ENCODE peak calls at places on chromosomes 5 and 9, in five cellular contexts. G is GM23338, O is A549, D is HepG2, X is K562. S is an unnamed sample.

GRCh38 chr5:100464418-100464817 is 70.8 kb upstream of the FAM174A start:
- DNase-seq in X (no peak), O (no peak), G (no peak), D (no peak), S (no peak)

GRCh38 chr9:132160802-132161742 is 786 bp upstream of the NTNG2 start:
- DNase-seq in O (peak), D (no peak), X (no peak), G (peak), S (no peak)

GRCh38 chr9:137276757-137277328 is 683 bp upstream of the TOR4A start:
- DNase-seq in X (peak), D (peak), O (no peak), G (peak), S (no peak)

GRCh38 chr5:67353500-67353931 is 156.9 kb upstream of the CD180 start:
- DNase-seq in D (no peak), O (no peak), G (no peak), X (no peak), S (no peak)

GRCh38 chr9:129568560-129569505 is 52.1 kb downstream of the C9orf50 start:
- DNase-seq in G (peak), D (peak), X (peak), O (peak), S (no peak)

GRCh38 chr5:158390556-158390955 is 531.6 kb upstream of the CLINT1 start:
- DNase-seq in G (no peak), O (no peak), D (no peak), X (no peak), S (no peak)

GRCh38 chr9:134321957-134322741 is 4.1 kb upstream of the RXRA start:
- DNase-seq in D (no peak), X (no peak), O (no peak), G (no peak), S (no peak)

GRCh38 chr5:146366904-146367303 is 28.3 kb downstream of the POU4F3 start:
- DNase-seq in G (no peak), O (no peak), X (no peak), D (no peak), S (no peak)

GRCh38 chr5:77935516-77936364 is 159.6 kb upstream of the TBCA start:
- DNase-seq in X (no peak), D (no peak), O (no peak), G (no peak), S (no peak)

GRCh38 chr9:93807166-93808013 is 147.8 kb downstream of the BARX1 start:
- DNase-seq in O (no peak), G (no peak), X (no peak), D (no peak), S (no peak)

GRCh38 chr5:167964529-167964928 is 326.9 kb upstream of the WWC1 start:
- DNase-seq in X (no peak), D (no peak), O (peak), G (peak), S (no peak)

GRCh38 chr5:149203896-149204544 is 62.7 kb downstream of the ABLIM3 start:
- DNase-seq in X (no peak), G (no peak), O (no peak), D (no peak), S (no peak)

GRCh38 chr9:34426340-34427074 is 31.9 kb downstream of the FAM219A start:
- DNase-seq in G (peak), X (peak), D (no peak), O (no peak), S (no peak)

GRCh38 chr5:149277821-149278220 is 6.2 kb downstream of the AFAP1L1 start:
- DNase-seq in G (no peak), O (no peak), D (no peak), X (no peak), S (no peak)

GRCh38 chr5:115363879-115364278 is 67.4 kb upstream of the CCDC112 start:
- DNase-seq in D (no peak), G (no peak), X (no peak), O (no peak), S (no peak)

GRCh38 chr5:81750308-81751008 is 439 bp downstream of the SSBP2 start:
- DNase-seq in O (peak), G (peak), D (no peak), X (no peak), S (no peak)

GRCh38 chr5:474826-475661 is 32.1 kb downstream of the EXOC3 start:
- DNase-seq in D (no peak), X (no peak), G (no peak), O (no peak), S (no peak)

GRCh38 chr9:6079386-6079785 is 64.0 kb upstream of the RANBP6 start:
- DNase-seq in G (no peak), D (no peak), O (no peak), X (no peak), S (no peak)

GRCh38 chr9:117081641-117082317 is 333.1 kb downstream of the ASTN2 start:
- DNase-seq in O (no peak), X (no peak), D (no peak), G (no peak), S (no peak)

GRCh38 chr9:133768859-133769510 is 30.8 kb upstream of the SARDH start:
- DNase-seq in X (peak), G (peak), O (no peak), D (peak), S (no peak)

GRCh38 chr5:31664566-31664965 is 25.6 kb downstream of the PDZD2 start:
- DNase-seq in D (peak), O (peak), G (peak), X (peak), S (peak)

GRCh38 chr5:176994460-176995121 is 12.0 kb downstream of the UIMC1 start:
- DNase-seq in G (peak), D (peak), O (no peak), X (peak), S (no peak)

GRCh38 chr5:171660438-171660837 is 125.2 kb upstream of the SMIM23 start:
- DNase-seq in X (no peak), O (no peak), D (no peak), G (no peak), S (no peak)

GRCh38 chr9:110936252-110936651 is 102.0 kb downstream of the LPAR1 start:
- DNase-seq in G (no peak), X (no peak), O (no peak), D (no peak), S (no peak)

GRCh38 chr9:36336511-36336910 is 63.6 kb downstream of the RNF38 start:
- DNase-seq in D (no peak), G (no peak), X (no peak), O (peak), S (no peak)

GRCh38 chr5:177147239-177147638 is 13.7 kb downstream of the NSD1 start:
- DNase-seq in D (no peak), X (no peak), O (no peak), G (no peak), S (no peak)

DNA sequence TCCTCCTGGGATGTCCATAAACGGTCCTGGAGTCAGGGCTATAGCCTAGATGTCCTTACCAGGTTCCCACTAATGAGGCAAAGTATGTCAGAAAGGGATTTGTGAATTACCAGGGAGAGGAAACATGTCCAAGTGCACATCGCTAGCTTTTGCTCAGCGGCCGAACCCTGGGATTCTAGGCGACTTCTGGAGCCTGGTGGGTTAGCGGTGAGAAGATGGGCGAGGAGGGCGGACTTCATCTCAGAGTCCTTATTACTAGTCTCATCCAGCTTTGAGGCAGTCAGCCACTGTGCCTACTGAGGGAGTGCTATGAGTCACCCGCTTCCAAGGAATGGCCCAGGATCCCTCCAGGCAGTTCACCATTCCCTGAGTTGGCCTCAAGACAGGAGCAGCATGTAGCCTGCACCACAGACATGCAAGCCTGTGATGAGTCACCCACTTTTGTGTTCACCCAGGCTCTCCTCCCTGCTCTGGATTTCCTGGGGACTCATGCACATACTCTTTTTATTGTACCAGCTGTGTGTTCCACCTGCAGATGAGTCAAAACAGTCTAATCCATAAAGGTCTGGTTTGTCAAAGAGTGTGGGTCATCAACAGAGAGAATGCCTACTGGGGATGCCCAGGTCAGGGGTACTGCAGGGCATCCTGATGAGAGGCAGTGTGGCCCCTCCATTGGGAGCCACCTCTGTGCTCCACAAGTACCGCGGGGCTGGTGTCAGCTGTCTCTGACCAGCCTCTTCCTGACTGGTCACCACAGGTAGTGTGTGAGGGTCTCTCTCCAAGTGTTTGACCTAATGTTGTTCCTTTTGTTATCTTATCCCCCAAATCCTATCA is 20.2 kb downstream of the SLC22A5 start:
- DNase-seq in D (no peak), X (peak), O (peak), G (no peak), S (peak)
- TF ChIP-seq REST in D (no peak), X (no peak), O (no peak), G (no peak), S (no peak)

GRCh38 chr5:98770911-98771322 is 2.5 kb upstream of the RGMB start:
- DNase-seq in X (no peak), G (no peak), O (peak), D (no peak), S (no peak)
- H3K4me2 ChIP-seq in X (peak), G (peak), O (peak), D (peak), S (peak)

GRCh38 chr9:78130853-78131252 is 99.2 kb upstream of the GNAQ start:
- DNase-seq in X (no peak), G (no peak), O (no peak), D (no peak), S (no peak)

GRCh38 chr9:78127271-78128225 is 95.9 kb upstream of the GNAQ start:
- DNase-seq in G (no peak), X (no peak), O (no peak), D (no peak), S (no peak)

GRCh38 chr9:78131969-78132687 is 100.5 kb upstream of the GNAQ start:
- DNase-seq in G (no peak), X (no peak), O (no peak), D (no peak), S (no peak)

GRCh38 chr9:78132688-78133033 is 101.0 kb upstream of the GNAQ start:
- DNase-seq in G (no peak), X (no peak), O (no peak), D (no peak), S (no peak)

DNA sequence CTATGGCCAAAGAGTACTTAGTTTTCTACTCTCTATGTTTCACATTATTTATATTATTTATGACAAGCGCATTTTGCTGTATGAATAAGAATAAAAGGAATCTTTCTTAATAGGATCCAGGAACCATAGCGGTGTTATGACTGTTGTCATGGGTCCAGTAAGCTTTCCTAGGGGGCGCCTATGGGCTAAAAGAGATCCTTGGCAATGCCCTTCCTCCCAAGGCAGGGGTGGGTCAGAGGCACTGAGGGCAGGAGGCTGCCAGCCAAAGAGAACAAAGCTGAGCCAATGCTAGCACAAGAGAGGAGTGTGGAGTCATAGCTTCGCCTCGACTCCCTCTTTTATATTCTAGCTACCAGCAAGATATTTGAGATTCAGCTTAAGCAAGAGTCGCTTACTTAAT is 98.4 kb upstream of the GNAQ start:
- DNase-seq in O (peak), G (peak), X (no peak), D (no peak), S (peak)
- TF ChIP-seq REST in O (no peak), G (no peak), X (no peak), D (no peak), S (no peak)

DNA sequence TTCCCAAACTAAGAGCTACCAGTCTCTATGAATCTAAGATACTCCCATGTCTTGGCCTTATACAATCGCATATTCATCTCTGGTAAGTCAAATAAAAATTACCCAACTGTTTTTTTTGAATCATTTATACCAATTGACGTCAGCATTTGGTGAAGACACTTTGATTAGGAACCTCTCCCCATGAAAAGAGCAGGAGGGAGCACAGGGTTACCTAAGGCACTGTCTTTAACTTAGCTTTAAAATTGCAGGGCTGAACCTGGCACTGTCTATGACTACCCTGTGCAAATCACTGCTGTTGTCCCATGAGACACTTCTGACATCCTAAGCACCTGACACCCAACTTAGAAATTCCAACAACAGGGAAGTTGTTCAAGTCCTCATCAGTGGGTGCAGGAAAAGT is 586.4 kb downstream of the MAT2B start:
- DNase-seq in X (no peak), D (no peak), G (no peak), O (no peak), S (no peak)
- H3K4me2 ChIP-seq in X (no peak), D (no peak), G (no peak), O (no peak), S (no peak)

GRCh38 chr5:132365213-132365612 is 4.3 kb upstream of the SLC22A5 start:
- DNase-seq in G (no peak), X (peak), O (peak), D (peak), S (peak)
- TF ChIP-seq REST in G (no peak), X (no peak), O (no peak), D (no peak), S (no peak)

GRCh38 chr9:91783411-91783810 is 166.6 kb downstream of the ROR2 start:
- DNase-seq in D (no peak), G (no peak), X (no peak), O (no peak), S (no peak)

GRCh38 chr9:91781116-91781515 is 168.9 kb downstream of the ROR2 start:
- DNase-seq in O (no peak), G (no peak), X (no peak), D (no peak), S (no peak)

GRCh38 chr9:91783876-91784672 is 166.0 kb downstream of the ROR2 start:
- DNase-seq in X (no peak), D (no peak), G (no peak), O (no peak), S (no peak)

GRCh38 chr9:91781906-91782305 is 168.1 kb downstream of the ROR2 start:
- DNase-seq in O (no peak), D (no peak), X (no peak), G (no peak), S (no peak)

GRCh38 chr9:91782711-91783214 is 167.3 kb downstream of the ROR2 start:
- DNase-seq in G (no peak), D (no peak), O (no peak), X (no peak), S (no peak)
- H3K4me2 ChIP-seq in G (no peak), D (no peak), O (no peak), X (no peak), S (no peak)